ENCODE peak calls at places on chromosomes 4 and X, in eight cellular contexts. X is stomach; L is left ventricle myocardium inferior; B is body of pancreas; Y is testis; P is Calu3; M is fibroblast of the aortic adventitia; O is CD4-positive, alpha-beta T cell. A is an unnamed sample.

GRCh38 chrX:40174594-40175415 is 77.0 kb upstream of the BCOR start:
- DNase-seq in X (peak; percentile 51), L (no peak), B (peak; percentile 54), Y (peak; percentile 37), P (no peak), M (no peak), O (no peak), A (no peak)

GRCh38 chr4:3227878-3228675 is 20.9 kb upstream of the MSANTD1 start:
- DNase-seq in X (no peak), L (no peak), B (no peak), Y (no peak), P (no peak), M (peak; percentile 5), O (no peak), A (no peak)

GRCh38 chr4:72886602-72887001 is 182.9 kb downstream of the COX18 start:
- DNase-seq in X (no peak), L (no peak), B (no peak), Y (no peak), P (no peak), M (no peak), O (no peak), A (no peak)

GRCh38 chrX:3263681-3264126 is 82.7 kb downstream of the MXRA5 start:
- DNase-seq in X (no peak), L (no peak), B (no peak), Y (no peak), P (no peak), M (peak; percentile 39), O (no peak), A (no peak)

GRCh38 chrX:10900585-10901289 is 210.4 kb upstream of the HCCS start:
- DNase-seq in X (no peak), L (no peak), B (no peak), Y (no peak), P (peak; percentile 13), M (peak; percentile 76), O (no peak), A (no peak)

GRCh38 chr4:25406081-25406692 is 29.1 kb downstream of the ANAPC4 start:
- DNase-seq in X (no peak), L (no peak), B (no peak), Y (no peak), P (no peak), M (peak; percentile 65), O (no peak), A (no peak)

GRCh38 chr4:125703443-125703842 is 388.7 kb downstream of the FAT4 start:
- DNase-seq in X (no peak), L (no peak), B (no peak), Y (no peak), P (no peak), M (peak; percentile 54), O (no peak), A (no peak)

GRCh38 chrX:106177106-106177981 is 9.2 kb downstream of the PWWP3B start:
- DNase-seq in X (no peak), L (peak; percentile 64), B (peak; percentile 44), Y (peak; percentile 80), P (no peak), M (no peak), O (no peak), A (no peak)

GRCh38 chr4:101103381-101104142 is 243.8 kb downstream of the PPP3CA start:
- DNase-seq in X (no peak), L (no peak), B (no peak), Y (no peak), P (no peak), M (peak; percentile 11), O (no peak), A (no peak)

GRCh38 chrX:40094041-40094899 is 3.5 kb downstream of the BCOR start:
- DNase-seq in X (no peak), L (peak; percentile 69), B (peak; percentile 48), Y (peak; percentile 86), P (peak; percentile 21), M (peak; percentile 60), O (peak; percentile 37), A (no peak)

GRCh38 chr4:126798214-126798613 is 834.5 kb upstream of the INTU start:
- DNase-seq in X (no peak), L (no peak), B (no peak), Y (no peak), P (no peak), M (no peak), O (no peak), A (no peak)

GRCh38 chr4:16213107-16213506 is 13.2 kb downstream of the TAPT1 start:
- DNase-seq in X (no peak), L (no peak), B (no peak), Y (no peak), P (no peak), M (no peak), O (no peak), A (no peak)

GRCh38 chrX:149569770-149570169 is 17.5 kb downstream of the MAGEA9B start:
- DNase-seq in X (no peak), L (no peak), B (no peak), Y (no peak), P (no peak), M (no peak), O (no peak), A (no peak)

GRCh38 chr4:82284475-82284857 is 89.3 kb downstream of the HNRNPD start:
- DNase-seq in X (no peak), L (no peak), B (no peak), Y (no peak), P (no peak), M (no peak), O (no peak), A (no peak)

GRCh38 chr4:116358633-116359222 is 726.6 kb downstream of the TRAM1L1 start:
- DNase-seq in X (peak; percentile 69), L (no peak), B (peak; percentile 87), Y (peak; percentile 83), P (peak; percentile 72), M (peak; percentile 86), O (no peak), A (no peak)

DNA sequence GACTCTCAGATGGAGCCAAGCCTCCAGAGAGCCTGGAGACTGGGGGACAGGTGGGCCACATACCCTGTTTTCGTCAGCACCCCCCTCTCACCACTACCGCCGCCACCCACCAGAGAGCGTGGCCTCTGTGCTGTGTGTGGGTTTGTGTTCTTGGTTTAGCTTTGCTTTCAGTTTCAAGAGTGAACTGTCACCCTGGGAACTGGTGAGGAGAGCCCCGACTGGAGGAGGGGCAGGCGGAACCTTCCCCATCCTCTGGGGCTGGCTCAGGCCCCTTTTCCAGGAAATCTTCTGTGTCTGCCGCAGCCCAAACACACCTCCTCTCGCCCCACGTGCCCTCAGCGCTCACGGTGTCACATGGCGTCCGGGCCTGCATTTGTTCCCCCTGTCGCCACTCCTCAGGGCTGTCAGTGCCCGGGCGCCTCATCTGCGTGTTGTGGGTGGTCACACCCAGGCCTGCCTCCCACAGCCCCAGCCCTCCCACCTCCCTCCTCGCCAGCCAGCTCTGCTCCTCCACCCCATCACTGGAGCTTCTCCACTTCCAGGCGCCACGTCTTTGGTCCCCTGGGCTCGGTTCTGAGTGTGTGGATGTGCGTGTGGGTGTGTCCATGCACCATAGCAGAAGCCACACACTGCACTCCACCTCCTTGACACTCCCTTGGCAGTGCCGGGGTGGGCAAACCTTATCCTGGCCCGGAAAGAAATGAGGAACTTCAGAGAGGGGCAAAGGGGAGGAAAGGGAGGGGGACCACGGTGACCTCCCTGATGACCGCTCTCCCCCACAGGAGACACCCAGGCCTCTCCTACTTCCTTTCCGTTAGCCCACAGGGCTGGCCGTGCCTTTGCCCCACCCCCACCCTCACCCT is 27.8 kb downstream of the ELF4 start:
- DNase-seq in X (peak; percentile 37), L (peak; percentile 29), B (peak; percentile 33), Y (peak; percentile 22), P (no peak), M (peak; percentile 39), O (peak; percentile 58), A (no peak)
- TF ChIP-seq CTCF in X (no peak), L (peak; percentile 29), B (no peak), Y (no peak), P (no peak), M (peak; percentile 28), O (peak; percentile 23), A (no peak)

GRCh38 chr4:5460106-5460801 is 248.1 kb downstream of the EVC2 start:
- DNase-seq in X (no peak), L (peak; percentile 23), B (peak; percentile 11), Y (no peak), P (no peak), M (peak; percentile 19), O (no peak), A (no peak)
- TF ChIP-seq CTCF in X (no peak), L (peak; percentile 58), B (no peak), Y (no peak), P (no peak), M (peak; percentile 53), O (no peak), A (no peak)

GRCh38 chr4:178789279-178789678 is 1347.0 kb upstream of the AGA start:
- DNase-seq in X (no peak), L (no peak), B (no peak), Y (no peak), P (no peak), M (no peak), O (no peak), A (no peak)
- TF ChIP-seq CTCF in X (no peak), L (no peak), B (no peak), Y (no peak), P (no peak), M (no peak), O (no peak), A (no peak)

GRCh38 chr4:140703463-140703862 is 52.7 kb downstream of the TBC1D9 start:
- DNase-seq in X (no peak), L (no peak), B (no peak), Y (no peak), P (no peak), M (peak; percentile 74), O (no peak), A (no peak)

GRCh38 chr4:140702096-140702757 is 54.0 kb downstream of the TBC1D9 start:
- DNase-seq in X (no peak), L (no peak), B (no peak), Y (no peak), P (no peak), M (no peak), O (no peak), A (no peak)

GRCh38 chr4:140695483-140695882 is 60.7 kb downstream of the TBC1D9 start:
- DNase-seq in X (no peak), L (no peak), B (no peak), Y (no peak), P (no peak), M (no peak), O (no peak), A (no peak)

GRCh38 chr4:140693577-140693976 is 62.6 kb downstream of the TBC1D9 start:
- DNase-seq in X (no peak), L (no peak), B (no peak), Y (no peak), P (no peak), M (peak; percentile 61), O (no peak), A (no peak)

DNA sequence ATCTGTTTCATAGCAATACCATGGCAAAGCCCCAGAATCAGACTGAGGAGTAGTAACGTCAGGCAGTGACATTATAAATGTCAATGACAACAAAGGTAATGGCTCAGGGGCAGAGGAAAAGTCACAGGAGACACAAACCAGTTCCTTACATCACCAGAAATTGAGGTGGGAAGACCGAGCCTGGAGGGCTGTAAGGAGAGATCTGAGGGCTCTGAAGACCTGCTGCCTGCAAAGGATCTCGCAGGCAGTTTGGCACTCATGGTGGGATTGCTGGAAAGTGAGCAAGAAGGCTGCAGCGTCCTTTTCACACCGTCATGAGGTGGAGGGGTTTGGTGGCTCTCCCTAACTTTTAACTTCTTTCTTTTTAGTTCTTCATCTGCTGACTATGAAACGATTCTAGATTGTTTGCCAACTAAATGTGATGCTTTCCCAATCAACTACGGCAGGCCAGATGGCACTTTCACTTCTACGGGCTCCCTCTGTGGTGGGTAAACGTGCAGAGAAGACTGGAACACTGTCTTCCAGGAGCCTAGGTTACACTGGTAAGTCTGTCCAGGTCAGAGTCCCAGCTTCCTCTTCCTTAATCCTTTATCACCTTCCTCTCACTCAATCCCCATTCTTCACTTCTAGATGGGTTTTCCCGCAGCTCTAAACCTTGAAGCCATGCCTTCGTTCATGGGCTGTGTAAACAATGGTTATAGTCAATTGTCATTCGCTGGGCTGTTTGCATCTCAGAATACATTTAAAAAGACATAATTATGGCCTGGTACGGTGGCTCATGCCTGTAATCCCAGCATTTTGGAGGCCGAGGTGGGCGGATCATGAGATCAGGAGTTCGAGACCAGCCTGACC is 58.2 kb downstream of the TBC1D9 start:
- DNase-seq in X (no peak), L (no peak), B (no peak), Y (no peak), P (no peak), M (no peak), O (no peak), A (no peak)
- TF ChIP-seq CTCF in X (no peak), L (no peak), B (no peak), Y (no peak), P (no peak), M (no peak), O (no peak), A (no peak)